ENCODE peak calls at places on chromosomes 4 and X, in five cellular contexts. Z is right atrium auricular region, C is fibroblast of mammary gland, P is IMR-90, U is hepatocyte. X is an unnamed sample.
A peak's percentile ranks its signal among the peaks of the same experiment; 100 is the strongest.

GRCh38 chrX:110284159-110284558 is 33.7 kb downstream of the AMMECR1 start:
- DNase-seq in Z (no peak), C (peak; percentile 81), P (peak; percentile 88), U (no peak), X (peak; percentile 63)

GRCh38 chr4:534101-534575 is 35.1 kb downstream of the PIGG start:
- DNase-seq in Z (no peak), C (no peak), P (no peak), U (no peak), X (no peak)

GRCh38 chrX:9874483-9874882 is 88.3 kb downstream of the SHROOM2 start:
- DNase-seq in Z (no peak), C (no peak), P (peak; percentile 25), U (no peak), X (peak; percentile 71)

GRCh38 chr4:48484494-48485168 is 1.5 kb downstream of the SLC10A4 start:
- DNase-seq in Z (no peak), C (no peak), P (no peak), U (no peak), X (no peak)

GRCh38 chr4:48960988-48961635 is 25.0 kb upstream of the CWH43 start:
- DNase-seq in Z (no peak), C (no peak), P (no peak), U (no peak), X (peak; percentile 93)

GRCh38 chr4:70471897-70472296 is at the start of gene MUC7:
- DNase-seq in Z (no peak), C (no peak), P (no peak), U (no peak), X (no peak)

GRCh38 chr4:165668694-165669093 is 204.3 kb upstream of the TLL1 start:
- DNase-seq in Z (no peak), C (peak; percentile 21), P (no peak), U (no peak), X (peak; percentile 35)

GRCh38 chr4:38948551-38948950 is 80.9 kb downstream of the FAM114A1 start:
- DNase-seq in Z (peak; percentile 75), C (peak; percentile 95), P (peak; percentile 95), U (peak; percentile 35), X (peak; percentile 86)

GRCh38 chrX:154596290-154596929 is 11.5 kb downstream of the CTAG1A start:
- DNase-seq in Z (no peak), C (no peak), P (peak; percentile 16), U (no peak), X (peak; percentile 87)

GRCh38 chr4:174948826-174949225 is 30.7 kb downstream of the ADAM29 start:
- DNase-seq in Z (no peak), C (no peak), P (no peak), U (no peak), X (no peak)

GRCh38 chr4:124423160-124423559 is 289.4 kb downstream of the ANKRD50 start:
- DNase-seq in Z (no peak), C (peak; percentile 21), P (peak; percentile 65), U (peak; percentile 27), X (peak; percentile 26)

GRCh38 chrX:40446927-40447326 is 133.8 kb upstream of the ATP6AP2 start:
- DNase-seq in Z (no peak), C (peak; percentile 7), P (no peak), U (no peak), X (no peak)

GRCh38 chr4:78439328-78439727 is 112.2 kb upstream of the ANXA3 start:
- DNase-seq in Z (no peak), C (no peak), P (no peak), U (no peak), X (peak; percentile 31)

GRCh38 chr4:138845051-138845450 is 170.5 kb upstream of the NOCT start:
- DNase-seq in Z (no peak), C (no peak), P (no peak), U (no peak), X (no peak)

GRCh38 chrX:12447448-12448154 is 309.3 kb downstream of the FRMPD4 start:
- DNase-seq in Z (no peak), C (peak; percentile 93), P (peak; percentile 95), U (peak; percentile 43), X (peak; percentile 88)

GRCh38 chr4:152997771-152998487 is 61.8 kb downstream of the FHDC1 start:
- DNase-seq in Z (no peak), C (no peak), P (peak; percentile 7), U (peak; percentile 41), X (peak; percentile 99)

GRCh38 chr4:82268050-82268825 is 105.6 kb downstream of the HNRNPD start:
- DNase-seq in Z (peak; percentile 68), C (peak; percentile 53), P (peak; percentile 50), U (peak; percentile 81), X (peak; percentile 80)

GRCh38 chr4:184747034-184747830 is 13.3 kb upstream of the CENPU start:
- DNase-seq in Z (no peak), C (no peak), P (no peak), U (peak; percentile 23), X (peak; percentile 43)

GRCh38 chrX:151098996-151099395 is 77.4 kb upstream of the GPR50 start:
- DNase-seq in Z (no peak), C (no peak), P (no peak), U (no peak), X (no peak)

GRCh38 chr4:73347497-73347896 is 56.6 kb upstream of the ALB start:
- DNase-seq in Z (no peak), C (no peak), P (no peak), U (no peak), X (no peak)

GRCh38 chr4:173074501-173074946 is 94.1 kb upstream of the GALNT7 start:
- DNase-seq in Z (no peak), C (peak; percentile 94), P (peak; percentile 80), U (peak; percentile 68), X (peak; percentile 96)

GRCh38 chrX:109997786-109998452 is 5.0 kb upstream of the TMEM164 start:
- DNase-seq in Z (no peak), C (no peak), P (no peak), U (no peak), X (no peak)

DNA sequence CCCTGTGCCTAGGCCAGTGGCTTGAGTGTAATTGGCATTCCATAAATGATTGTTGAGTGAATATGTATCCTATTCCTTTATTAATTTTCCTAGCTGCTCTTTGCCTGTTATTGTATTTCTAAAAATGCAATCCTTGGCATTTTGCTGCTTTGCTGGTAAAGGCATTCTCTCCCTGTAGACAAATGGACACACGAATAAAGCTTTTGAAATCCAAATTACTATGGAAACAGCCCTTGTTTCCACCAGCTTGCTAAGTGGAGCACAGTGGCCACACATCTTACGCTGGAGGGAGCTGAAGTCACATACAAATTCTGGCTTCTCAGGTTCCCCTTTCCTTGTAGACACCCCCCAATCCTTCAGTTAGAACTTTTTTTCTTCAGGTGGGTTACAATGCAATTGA is 66.3 kb downstream of the AGA start:
- DNase-seq in Z (no peak), C (no peak), P (no peak), U (no peak), X (no peak)
- TF ChIP-seq CTCF in Z (no peak), C (no peak), P (no peak), U (no peak), X (peak; percentile 31)

GRCh38 chr4:163544407-163545038 is 50.0 kb downstream of the TMA16 start:
- DNase-seq in Z (peak; percentile 62), C (peak; percentile 47), P (peak; percentile 40), U (peak; percentile 78), X (peak; percentile 58)
- H3K4me3 ChIP-seq in Z (peak overlapping the region; percentile 24), C (peak overlapping the region; percentile 31), P (peak overlapping the region; percentile 26), U (no peak overlapping the region), X (peak overlapping the region; percentile 9)

GRCh38 chrX:153539171-153539978 is 21.9 kb downstream of the ATP2B3 start:
- DNase-seq in Z (peak; percentile 69), C (peak; percentile 55), P (peak; percentile 44), U (peak; percentile 79), X (peak; percentile 54)
- TF ChIP-seq CTCF in Z (peak; percentile 58), C (peak; percentile 74), P (peak; percentile 96), U (peak; percentile 75), X (peak; percentile 72)

DNA sequence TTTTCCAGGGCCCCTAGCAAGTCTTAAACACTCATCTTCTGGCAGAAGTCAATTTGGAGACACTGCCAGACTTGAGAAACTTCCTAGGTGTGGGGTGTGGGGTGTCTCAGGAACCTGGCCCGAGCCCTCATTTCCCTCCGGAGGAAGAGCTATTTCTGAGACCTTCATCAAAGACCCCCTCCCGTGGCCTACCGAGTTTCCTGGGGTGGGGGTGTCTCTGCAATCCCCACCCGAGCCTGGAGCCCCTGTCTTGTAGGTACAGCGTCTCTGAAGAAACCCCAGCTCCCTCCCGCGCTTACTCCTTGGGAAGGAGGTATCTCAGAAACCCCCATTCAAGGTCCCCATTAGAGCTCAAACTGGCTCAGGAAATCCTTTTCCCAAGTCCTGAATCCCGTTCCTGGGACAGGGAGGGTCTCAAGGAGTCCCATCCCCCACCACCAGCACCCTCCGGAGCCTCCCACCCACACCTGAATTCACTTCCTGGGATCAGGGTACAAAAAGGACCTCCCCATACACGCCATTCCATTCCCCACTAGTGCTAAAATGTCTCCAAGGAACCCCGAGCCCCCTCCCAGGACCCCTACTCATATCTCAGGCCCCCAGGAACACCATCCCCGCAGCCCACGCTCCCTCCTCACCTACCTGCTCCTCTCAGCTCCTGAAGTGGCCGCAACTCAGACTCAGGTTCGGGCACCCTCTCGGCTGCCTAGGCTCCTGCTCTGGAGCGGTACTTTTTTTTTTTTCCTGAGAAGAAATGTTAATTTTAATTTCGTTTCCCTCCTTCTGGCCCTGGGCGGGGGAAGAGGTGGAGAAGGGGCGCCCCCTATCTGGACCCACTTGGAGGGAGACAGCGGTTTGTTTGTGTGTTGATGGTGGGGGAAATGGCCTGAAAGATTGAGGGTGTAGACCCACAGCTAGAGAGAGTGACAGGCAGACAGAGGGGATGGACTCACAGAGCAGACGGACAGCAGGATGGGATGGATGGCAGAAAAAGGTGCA is 1.1 kb downstream of the SLC38A5 start:
- DNase-seq in Z (no peak), C (no peak), P (no peak), U (no peak), X (no peak)
- H3K4me3 ChIP-seq in Z (peak overlapping the region; percentile 33), C (peak overlapping the region; percentile 37), P (no peak overlapping the region), U (no peak overlapping the region), X (peak overlapping the region; percentile 58)